ENCODE peak calls at places on chromosomes 11 and 22, in nine cellular contexts. One of them, this sample, is unnamed.

GRCh38 chr11:102653744-102654291 is 28.7 kb upstream of the MMP20 start:
- DNase-seq in AG04449: no peak
- DNase-seq in body of pancreas: no peak
- DNase-seq in CD4-positive, alpha-beta T cell: no peak
- DNase-seq in fibroblast of pulmonary artery: peak
- DNase-seq in BJ: no peak
- DNase-seq in heart right ventricle: no peak
- DNase-seq in activated CD8-positive, alpha-beta T cell treated with anti-CD3 and anti-CD28 coated beads for 36 hours: no peak
- DNase-seq in spleen: no peak
- DNase-seq in this sample: no peak

GRCh38 chr11:130516175-130516867 is 67.9 kb downstream of the ADAMTS15 start:
- DNase-seq in fibroblast of pulmonary artery: no peak
- DNase-seq in AG04449: no peak
- DNase-seq in spleen: no peak
- DNase-seq in activated CD8-positive, alpha-beta T cell treated with anti-CD3 and anti-CD28 coated beads for 36 hours: no peak
- DNase-seq in body of pancreas: no peak
- DNase-seq in CD4-positive, alpha-beta T cell: no peak
- DNase-seq in BJ: no peak
- DNase-seq in heart right ventricle: no peak
- DNase-seq in this sample: no peak

GRCh38 chr11:68106165-68106940 is 14.8 kb downstream of the CHKA start:
- DNase-seq in CD4-positive, alpha-beta T cell: no peak
- DNase-seq in activated CD8-positive, alpha-beta T cell treated with anti-CD3 and anti-CD28 coated beads for 36 hours: no peak
- DNase-seq in BJ: no peak
- DNase-seq in spleen: no peak
- DNase-seq in body of pancreas: peak
- DNase-seq in fibroblast of pulmonary artery: peak
- DNase-seq in AG04449: no peak
- DNase-seq in heart right ventricle: no peak
- DNase-seq in this sample: no peak

GRCh38 chr11:69010361-69010891 is 2.6 kb downstream of the MRGPRF start:
- DNase-seq in fibroblast of pulmonary artery: no peak
- DNase-seq in AG04449: no peak
- DNase-seq in CD4-positive, alpha-beta T cell: no peak
- DNase-seq in body of pancreas: no peak
- DNase-seq in activated CD8-positive, alpha-beta T cell treated with anti-CD3 and anti-CD28 coated beads for 36 hours: no peak
- DNase-seq in heart right ventricle: no peak
- DNase-seq in spleen: peak
- DNase-seq in BJ: no peak
- DNase-seq in this sample: peak

GRCh38 chr11:27459191-27459590 is 13.4 kb downstream of the LGR4 start:
- DNase-seq in BJ: no peak
- DNase-seq in AG04449: no peak
- DNase-seq in activated CD8-positive, alpha-beta T cell treated with anti-CD3 and anti-CD28 coated beads for 36 hours: no peak
- DNase-seq in fibroblast of pulmonary artery: no peak
- DNase-seq in spleen: no peak
- DNase-seq in body of pancreas: peak
- DNase-seq in CD4-positive, alpha-beta T cell: no peak
- DNase-seq in heart right ventricle: no peak
- DNase-seq in this sample: no peak

GRCh38 chr11:106353031-106353430 is 275.6 kb downstream of the AASDHPPT start:
- DNase-seq in body of pancreas: no peak
- DNase-seq in spleen: no peak
- DNase-seq in activated CD8-positive, alpha-beta T cell treated with anti-CD3 and anti-CD28 coated beads for 36 hours: no peak
- DNase-seq in CD4-positive, alpha-beta T cell: no peak
- DNase-seq in heart right ventricle: no peak
- DNase-seq in fibroblast of pulmonary artery: no peak
- DNase-seq in AG04449: no peak
- DNase-seq in BJ: no peak
- DNase-seq in this sample: no peak

GRCh38 chr11:27081056-27081455 is 40.4 kb downstream of the BBOX1 start:
- DNase-seq in spleen: no peak
- DNase-seq in BJ: no peak
- DNase-seq in CD4-positive, alpha-beta T cell: no peak
- DNase-seq in fibroblast of pulmonary artery: peak
- DNase-seq in activated CD8-positive, alpha-beta T cell treated with anti-CD3 and anti-CD28 coated beads for 36 hours: no peak
- DNase-seq in body of pancreas: no peak
- DNase-seq in AG04449: no peak
- DNase-seq in heart right ventricle: no peak
- DNase-seq in this sample: no peak

GRCh38 chr22:40552070-40552469 is 84.4 kb downstream of the MRTFA start:
- DNase-seq in body of pancreas: no peak
- DNase-seq in AG04449: no peak
- DNase-seq in spleen: no peak
- DNase-seq in fibroblast of pulmonary artery: no peak
- DNase-seq in CD4-positive, alpha-beta T cell: no peak
- DNase-seq in heart right ventricle: peak
- DNase-seq in activated CD8-positive, alpha-beta T cell treated with anti-CD3 and anti-CD28 coated beads for 36 hours: no peak
- DNase-seq in BJ: no peak
- DNase-seq in this sample: no peak

GRCh38 chr22:21816787-21817496 is 50.5 kb downstream of the MAPK1 start:
- DNase-seq in AG04449: peak
- DNase-seq in spleen: no peak
- DNase-seq in body of pancreas: no peak
- DNase-seq in fibroblast of pulmonary artery: peak
- DNase-seq in heart right ventricle: peak
- DNase-seq in BJ: peak
- DNase-seq in CD4-positive, alpha-beta T cell: no peak
- DNase-seq in activated CD8-positive, alpha-beta T cell treated with anti-CD3 and anti-CD28 coated beads for 36 hours: peak
- DNase-seq in this sample: no peak

GRCh38 chr22:49380828-49381114 is 446.9 kb downstream of the BRD1 start:
- DNase-seq in activated CD8-positive, alpha-beta T cell treated with anti-CD3 and anti-CD28 coated beads for 36 hours: no peak
- DNase-seq in BJ: no peak
- DNase-seq in fibroblast of pulmonary artery: no peak
- DNase-seq in CD4-positive, alpha-beta T cell: no peak
- DNase-seq in spleen: peak
- DNase-seq in AG04449: no peak
- DNase-seq in body of pancreas: no peak
- DNase-seq in heart right ventricle: no peak
- DNase-seq in this sample: no peak

GRCh38 chr11:117953029-117953671 is 23.9 kb upstream of the TMPRSS13 start:
- DNase-seq in BJ: no peak
- DNase-seq in AG04449: no peak
- DNase-seq in fibroblast of pulmonary artery: no peak
- DNase-seq in activated CD8-positive, alpha-beta T cell treated with anti-CD3 and anti-CD28 coated beads for 36 hours: peak
- DNase-seq in body of pancreas: no peak
- DNase-seq in spleen: peak
- DNase-seq in heart right ventricle: no peak
- DNase-seq in CD4-positive, alpha-beta T cell: no peak
- DNase-seq in this sample: no peak

GRCh38 chr11:125960771-125961170 is 14.9 kb downstream of the VSIG10L2 start:
- DNase-seq in BJ: no peak
- DNase-seq in AG04449: no peak
- DNase-seq in heart right ventricle: no peak
- DNase-seq in spleen: no peak
- DNase-seq in fibroblast of pulmonary artery: no peak
- DNase-seq in body of pancreas: no peak
- DNase-seq in activated CD8-positive, alpha-beta T cell treated with anti-CD3 and anti-CD28 coated beads for 36 hours: no peak
- DNase-seq in CD4-positive, alpha-beta T cell: no peak
- DNase-seq in this sample: no peak

GRCh38 chr11:11770274-11770673 is 71.5 kb upstream of the USP47 start:
- DNase-seq in BJ: no peak
- DNase-seq in activated CD8-positive, alpha-beta T cell treated with anti-CD3 and anti-CD28 coated beads for 36 hours: no peak
- DNase-seq in AG04449: no peak
- DNase-seq in spleen: no peak
- DNase-seq in heart right ventricle: no peak
- DNase-seq in fibroblast of pulmonary artery: no peak
- DNase-seq in CD4-positive, alpha-beta T cell: no peak
- DNase-seq in body of pancreas: no peak
- DNase-seq in this sample: no peak

GRCh38 chr22:26956346-26956745 is 299.0 kb downstream of the MIAT start:
- DNase-seq in body of pancreas: no peak
- DNase-seq in spleen: no peak
- DNase-seq in fibroblast of pulmonary artery: no peak
- DNase-seq in AG04449: no peak
- DNase-seq in CD4-positive, alpha-beta T cell: no peak
- DNase-seq in heart right ventricle: no peak
- DNase-seq in BJ: no peak
- DNase-seq in activated CD8-positive, alpha-beta T cell treated with anti-CD3 and anti-CD28 coated beads for 36 hours: no peak
- DNase-seq in this sample: no peak

GRCh38 chr11:31449040-31449439 is 60.4 kb downstream of the IMMP1L start:
- DNase-seq in spleen: no peak
- DNase-seq in fibroblast of pulmonary artery: no peak
- DNase-seq in CD4-positive, alpha-beta T cell: no peak
- DNase-seq in body of pancreas: no peak
- DNase-seq in BJ: no peak
- DNase-seq in activated CD8-positive, alpha-beta T cell treated with anti-CD3 and anti-CD28 coated beads for 36 hours: no peak
- DNase-seq in AG04449: no peak
- DNase-seq in heart right ventricle: no peak
- DNase-seq in this sample: no peak

GRCh38 chr11:253886-254270 is 17.1 kb downstream of the PSMD13 start:
- DNase-seq in CD4-positive, alpha-beta T cell: no peak
- DNase-seq in body of pancreas: no peak
- DNase-seq in fibroblast of pulmonary artery: no peak
- DNase-seq in spleen: no peak
- DNase-seq in heart right ventricle: no peak
- DNase-seq in activated CD8-positive, alpha-beta T cell treated with anti-CD3 and anti-CD28 coated beads for 36 hours: no peak
- DNase-seq in BJ: no peak
- DNase-seq in AG04449: no peak
- DNase-seq in this sample: no peak

GRCh38 chr11:46296520-46297448 is 19.3 kb downstream of the CREB3L1 start:
- DNase-seq in heart right ventricle: peak
- DNase-seq in activated CD8-positive, alpha-beta T cell treated with anti-CD3 and anti-CD28 coated beads for 36 hours: peak
- DNase-seq in CD4-positive, alpha-beta T cell: no peak
- DNase-seq in BJ: no peak
- DNase-seq in spleen: no peak
- DNase-seq in body of pancreas: peak
- DNase-seq in AG04449: peak
- DNase-seq in fibroblast of pulmonary artery: peak
- DNase-seq in this sample: no peak

GRCh38 chr11:72721689-72722049 is 30.5 kb downstream of the ARAP1 start:
- DNase-seq in spleen: peak
- DNase-seq in CD4-positive, alpha-beta T cell: peak
- DNase-seq in BJ: no peak
- DNase-seq in activated CD8-positive, alpha-beta T cell treated with anti-CD3 and anti-CD28 coated beads for 36 hours: peak
- DNase-seq in fibroblast of pulmonary artery: peak
- DNase-seq in heart right ventricle: no peak
- DNase-seq in body of pancreas: peak
- DNase-seq in AG04449: no peak
- DNase-seq in this sample: no peak

GRCh38 chr11:74175923-74176322 is 4.8 kb downstream of the PPME1 start:
- DNase-seq in body of pancreas: no peak
- DNase-seq in heart right ventricle: no peak
- DNase-seq in BJ: no peak
- DNase-seq in activated CD8-positive, alpha-beta T cell treated with anti-CD3 and anti-CD28 coated beads for 36 hours: no peak
- DNase-seq in AG04449: no peak
- DNase-seq in CD4-positive, alpha-beta T cell: no peak
- DNase-seq in fibroblast of pulmonary artery: no peak
- DNase-seq in spleen: no peak
- DNase-seq in this sample: no peak

GRCh38 chr22:32204211-32204855 is 540 bp downstream of the RFPL2 start:
- DNase-seq in heart right ventricle: no peak
- DNase-seq in body of pancreas: peak
- DNase-seq in fibroblast of pulmonary artery: no peak
- DNase-seq in AG04449: no peak
- DNase-seq in CD4-positive, alpha-beta T cell: no peak
- DNase-seq in BJ: no peak
- DNase-seq in activated CD8-positive, alpha-beta T cell treated with anti-CD3 and anti-CD28 coated beads for 36 hours: no peak
- DNase-seq in spleen: no peak
- DNase-seq in this sample: no peak
- TF ChIP-seq CTCF in heart right ventricle: no peak
- TF ChIP-seq CTCF in body of pancreas: no peak
- TF ChIP-seq CTCF in fibroblast of pulmonary artery: no peak
- TF ChIP-seq CTCF in AG04449: no peak
- TF ChIP-seq CTCF in CD4-positive, alpha-beta T cell: no peak
- TF ChIP-seq CTCF in BJ: no peak
- TF ChIP-seq CTCF in activated CD8-positive, alpha-beta T cell treated with anti-CD3 and anti-CD28 coated beads for 36 hours: no peak
- TF ChIP-seq CTCF in spleen: no peak
- TF ChIP-seq CTCF in this sample: no peak

DNA sequence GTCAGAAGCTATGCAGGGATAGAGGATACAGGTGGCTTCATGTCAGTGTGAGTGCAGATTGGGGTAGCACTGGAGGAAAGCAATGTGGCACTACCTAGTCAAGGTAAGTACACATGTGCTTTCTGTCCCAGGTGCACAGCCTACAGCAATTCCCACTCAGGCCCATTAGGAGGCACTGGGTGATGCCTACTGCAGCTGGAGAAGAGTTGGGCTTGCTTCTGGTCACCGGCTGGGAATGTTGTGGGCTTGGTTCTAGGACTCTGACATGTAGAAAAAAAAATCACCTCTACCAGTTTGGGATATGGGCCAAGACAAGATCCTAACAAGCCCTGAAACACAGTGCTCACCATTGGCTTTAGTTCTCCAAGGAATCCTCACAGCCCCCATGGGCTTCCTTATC is 69.7 kb downstream of the TENM4 start:
- DNase-seq in activated CD8-positive, alpha-beta T cell treated with anti-CD3 and anti-CD28 coated beads for 36 hours: no peak
- DNase-seq in heart right ventricle: no peak
- DNase-seq in spleen: no peak
- DNase-seq in body of pancreas: no peak
- DNase-seq in fibroblast of pulmonary artery: no peak
- DNase-seq in CD4-positive, alpha-beta T cell: no peak
- DNase-seq in AG04449: no peak
- DNase-seq in BJ: no peak
- DNase-seq in this sample: no peak
- TF ChIP-seq CTCF in activated CD8-positive, alpha-beta T cell treated with anti-CD3 and anti-CD28 coated beads for 36 hours: no peak
- TF ChIP-seq CTCF in heart right ventricle: no peak
- TF ChIP-seq CTCF in spleen: no peak
- TF ChIP-seq CTCF in body of pancreas: no peak
- TF ChIP-seq CTCF in fibroblast of pulmonary artery: no peak
- TF ChIP-seq CTCF in CD4-positive, alpha-beta T cell: no peak
- TF ChIP-seq CTCF in AG04449: no peak
- TF ChIP-seq CTCF in BJ: no peak
- TF ChIP-seq CTCF in this sample: no peak

DNA sequence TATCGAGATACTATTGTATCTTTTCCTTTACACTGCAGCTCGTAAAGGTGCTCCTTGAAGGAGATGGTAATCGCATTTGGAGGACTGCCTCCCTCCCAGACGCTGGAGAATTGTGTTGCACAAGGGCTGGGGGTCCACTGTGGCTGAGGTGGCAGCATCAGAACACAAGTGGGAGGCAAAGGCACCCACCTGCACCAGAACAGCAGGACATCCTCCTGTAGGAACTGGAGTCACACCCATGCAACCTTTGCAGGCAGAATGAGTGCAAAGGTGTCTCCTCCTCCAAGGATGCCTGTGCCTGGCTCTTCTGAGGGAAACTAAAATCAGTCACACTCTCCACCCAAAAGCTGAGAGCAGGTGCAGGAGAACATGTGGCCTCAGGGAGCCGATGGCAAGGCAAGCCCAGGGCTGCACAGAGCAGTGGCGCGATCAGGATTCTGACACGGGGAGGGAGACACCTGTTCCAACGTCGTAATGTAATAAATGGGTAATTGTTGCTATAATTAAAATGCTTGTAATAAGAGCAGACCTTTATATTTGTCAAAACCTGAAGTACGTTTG is 1501.4 kb downstream of the TBC1D22A start:
- DNase-seq in fibroblast of pulmonary artery: no peak
- DNase-seq in AG04449: no peak
- DNase-seq in body of pancreas: no peak
- DNase-seq in CD4-positive, alpha-beta T cell: no peak
- DNase-seq in activated CD8-positive, alpha-beta T cell treated with anti-CD3 and anti-CD28 coated beads for 36 hours: no peak
- DNase-seq in spleen: no peak
- DNase-seq in BJ: no peak
- DNase-seq in heart right ventricle: no peak
- DNase-seq in this sample: no peak
- TF ChIP-seq CTCF in fibroblast of pulmonary artery: no peak
- TF ChIP-seq CTCF in AG04449: no peak
- TF ChIP-seq CTCF in body of pancreas: no peak
- TF ChIP-seq CTCF in CD4-positive, alpha-beta T cell: no peak
- TF ChIP-seq CTCF in activated CD8-positive, alpha-beta T cell treated with anti-CD3 and anti-CD28 coated beads for 36 hours: no peak
- TF ChIP-seq CTCF in spleen: no peak
- TF ChIP-seq CTCF in BJ: no peak
- TF ChIP-seq CTCF in heart right ventricle: no peak
- TF ChIP-seq CTCF in this sample: no peak

GRCh38 chr11:66729447-66729846 is 431 bp upstream of the SPTBN2 start:
- DNase-seq in fibroblast of pulmonary artery: no peak
- DNase-seq in AG04449: no peak
- DNase-seq in spleen: no peak
- DNase-seq in CD4-positive, alpha-beta T cell: no peak
- DNase-seq in body of pancreas: no peak
- DNase-seq in heart right ventricle: no peak
- DNase-seq in activated CD8-positive, alpha-beta T cell treated with anti-CD3 and anti-CD28 coated beads for 36 hours: no peak
- DNase-seq in BJ: no peak
- DNase-seq in this sample: no peak
- TF ChIP-seq CTCF in fibroblast of pulmonary artery: no peak
- TF ChIP-seq CTCF in AG04449: no peak
- TF ChIP-seq CTCF in spleen: no peak
- TF ChIP-seq CTCF in CD4-positive, alpha-beta T cell: no peak
- TF ChIP-seq CTCF in body of pancreas: no peak
- TF ChIP-seq CTCF in heart right ventricle: no peak
- TF ChIP-seq CTCF in activated CD8-positive, alpha-beta T cell treated with anti-CD3 and anti-CD28 coated beads for 36 hours: no peak
- TF ChIP-seq CTCF in BJ: no peak
- TF ChIP-seq CTCF in this sample: no peak

This sample was measured in omental fat pad.